ENCODE peak calls at places on chromosome 6, in eight cellular contexts. Z, P, T, O, H, E, A and R are unnamed samples.

GRCh38 chr6:137167702-137168377 is 5.6 kb downstream of the IL22RA2 start:
- DNase-seq in E (no peak), Z (no peak), A (no peak), P (no peak), O (no peak), H (no peak), T (no peak), R (no peak)

GRCh38 chr6:41878246-41878645 is 16.9 kb downstream of the USP49 start:
- DNase-seq in Z (no peak), P (no peak), O (no peak), A (no peak), H (no peak), E (no peak), T (no peak), R (no peak)

GRCh38 chr6:160765412-160765811 is 63.4 kb downstream of the PLG start:
- DNase-seq in A (no peak), Z (no peak), O (no peak), T (no peak), P (no peak), E (no peak), H (no peak), R (no peak)

GRCh38 chr6:27890351-27891299 is 21.6 kb downstream of the OR2B2 start:
- DNase-seq in Z (peak), H (peak), E (peak), T (peak), P (peak), A (peak), O (no peak), R (peak)

GRCh38 chr6:126071000-126071647 is 84.8 kb downstream of the TRMT11 start:
- DNase-seq in H (no peak), E (no peak), T (no peak), P (no peak), A (no peak), O (no peak), Z (no peak), R (no peak)

GRCh38 chr6:104613416-104614001 is 246.2 kb downstream of the HACE1 start:
- DNase-seq in A (peak), E (no peak), T (no peak), P (no peak), O (no peak), Z (no peak), H (no peak), R (no peak)

GRCh38 chr6:57267586-57268293 is 45.6 kb upstream of the RAB23 start:
- DNase-seq in Z (no peak), P (no peak), A (peak), T (no peak), H (peak), O (no peak), E (peak), R (peak)

GRCh38 chr6:12572884-12573824 is 143.4 kb upstream of the PHACTR1 start:
- DNase-seq in O (no peak), P (no peak), Z (no peak), H (peak), T (no peak), E (no peak), A (peak), R (peak)

GRCh38 chr6:146914563-146915483 is 289.4 kb upstream of the STXBP5 start:
- DNase-seq in P (no peak), E (no peak), H (peak), A (peak), O (no peak), Z (no peak), T (no peak), R (peak)

GRCh38 chr6:41256383-41256782 is 28.2 kb downstream of the TREML4 start:
- DNase-seq in Z (no peak), O (no peak), H (no peak), E (no peak), T (no peak), A (no peak), P (no peak), R (no peak)

GRCh38 chr6:18985958-18986357 is 598.8 kb downstream of the RNF144B start:
- DNase-seq in E (no peak), A (no peak), P (no peak), H (no peak), T (no peak), Z (no peak), O (no peak), R (no peak)

GRCh38 chr6:23339268-23339667 is 769.9 kb downstream of the HDGFL1 start:
- DNase-seq in H (no peak), T (no peak), P (no peak), Z (no peak), E (no peak), A (no peak), O (no peak), R (no peak)

GRCh38 chr6:49551126-49551865 is 828 bp downstream of the C6orf141 start:
- DNase-seq in T (no peak), O (no peak), A (peak), H (no peak), E (no peak), Z (no peak), P (no peak), R (peak)

GRCh38 chr6:626236-626635 is 30.7 kb downstream of the HUS1B start:
- DNase-seq in H (no peak), A (peak), O (no peak), P (no peak), E (no peak), T (no peak), Z (no peak), R (no peak)

GRCh38 chr6:167420858-167421766 is 96.2 kb downstream of the TTLL2 start:
- DNase-seq in H (no peak), A (no peak), Z (no peak), O (no peak), T (no peak), E (no peak), P (no peak), R (no peak)

GRCh38 chr6:99424022-99424421 is 1.1 kb downstream of the PNISR start:
- DNase-seq in H (no peak), Z (no peak), P (no peak), T (no peak), A (no peak), O (no peak), E (no peak), R (no peak)

GRCh38 chr6:30490031-30490876 is 945 bp downstream of the HLA-E start:
- DNase-seq in A (peak), P (peak), O (peak), H (no peak), Z (no peak), T (no peak), E (peak), R (peak)

GRCh38 chr6:44216677-44217331 is at the start of gene MYMX:
- DNase-seq in A (no peak), Z (no peak), T (no peak), O (no peak), P (no peak), H (no peak), E (no peak), R (no peak)

GRCh38 chr6:19538086-19538485 is 299.1 kb upstream of the ID4 start:
- DNase-seq in T (no peak), H (no peak), Z (peak), A (no peak), P (no peak), E (peak), O (peak), R (no peak)